ENCODE peak calls at places on chromosomes 16 and 17, in nine cellular contexts. One of them, this sample, is unnamed.
A peak's percentile ranks its signal among the peaks of the same experiment; 100 is the strongest.

GRCh38 chr17:77420804-77421634 is 280.2 kb downstream of the SEC14L1 start:
- DNase-seq in activated CD8-positive, alpha-beta T cell treated with anti-CD3 and anti-CD28 coated beads for 36 hours: peak; percentile 58
- DNase-seq in osteocyte: no peak
- DNase-seq in cardiac muscle cell: peak; percentile 83
- DNase-seq in A549: peak; percentile 54
- DNase-seq in AG09319: peak; percentile 67
- DNase-seq in left ventricle myocardium inferior: no peak
- DNase-seq in GM23338: peak; percentile 85
- DNase-seq in omental fat pad: no peak
- DNase-seq in this sample: no peak

GRCh38 chr17:39995438-39995837 is 14.8 kb downstream of the PSMD3 start:
- DNase-seq in activated CD8-positive, alpha-beta T cell treated with anti-CD3 and anti-CD28 coated beads for 36 hours: no peak
- DNase-seq in osteocyte: no peak
- DNase-seq in cardiac muscle cell: no peak
- DNase-seq in A549: no peak
- DNase-seq in AG09319: no peak
- DNase-seq in left ventricle myocardium inferior: no peak
- DNase-seq in GM23338: no peak
- DNase-seq in omental fat pad: no peak
- DNase-seq in this sample: no peak

GRCh38 chr17:8326591-8327583 is 12.8 kb upstream of the ODF4 start:
- DNase-seq in activated CD8-positive, alpha-beta T cell treated with anti-CD3 and anti-CD28 coated beads for 36 hours: peak; percentile 48
- DNase-seq in osteocyte: no peak
- DNase-seq in cardiac muscle cell: peak; percentile 61
- DNase-seq in A549: no peak
- DNase-seq in AG09319: no peak
- DNase-seq in left ventricle myocardium inferior: peak; percentile 48
- DNase-seq in GM23338: peak; percentile 61
- DNase-seq in omental fat pad: no peak
- DNase-seq in this sample: peak; percentile 47

GRCh38 chr16:79601978-79602609 is 1.6 kb upstream of the MAF start:
- DNase-seq in activated CD8-positive, alpha-beta T cell treated with anti-CD3 and anti-CD28 coated beads for 36 hours: peak; percentile 86
- DNase-seq in osteocyte: peak; percentile 90
- DNase-seq in cardiac muscle cell: peak; percentile 84
- DNase-seq in A549: peak; percentile 45
- DNase-seq in AG09319: peak; percentile 25
- DNase-seq in left ventricle myocardium inferior: peak; percentile 76
- DNase-seq in GM23338: peak; percentile 88
- DNase-seq in omental fat pad: peak; percentile 81
- DNase-seq in this sample: peak; percentile 51

GRCh38 chr17:80352216-80352895 is 62.6 kb upstream of the ENDOV start:
- DNase-seq in activated CD8-positive, alpha-beta T cell treated with anti-CD3 and anti-CD28 coated beads for 36 hours: no peak
- DNase-seq in osteocyte: no peak
- DNase-seq in cardiac muscle cell: no peak
- DNase-seq in A549: no peak
- DNase-seq in AG09319: no peak
- DNase-seq in left ventricle myocardium inferior: no peak
- DNase-seq in GM23338: no peak
- DNase-seq in omental fat pad: no peak
- DNase-seq in this sample: no peak

GRCh38 chr17:39002991-39003715 is 36.0 kb upstream of the FBXO47 start:
- DNase-seq in activated CD8-positive, alpha-beta T cell treated with anti-CD3 and anti-CD28 coated beads for 36 hours: peak; percentile 72
- DNase-seq in osteocyte: no peak
- DNase-seq in cardiac muscle cell: peak; percentile 90
- DNase-seq in A549: no peak
- DNase-seq in AG09319: peak; percentile 86
- DNase-seq in left ventricle myocardium inferior: peak; percentile 86
- DNase-seq in GM23338: no peak
- DNase-seq in omental fat pad: no peak
- DNase-seq in this sample: no peak

GRCh38 chr17:79137791-79138190 is 63.2 kb downstream of the ENGASE start:
- DNase-seq in activated CD8-positive, alpha-beta T cell treated with anti-CD3 and anti-CD28 coated beads for 36 hours: no peak
- DNase-seq in osteocyte: no peak
- DNase-seq in cardiac muscle cell: no peak
- DNase-seq in A549: no peak
- DNase-seq in AG09319: no peak
- DNase-seq in left ventricle myocardium inferior: no peak
- DNase-seq in GM23338: no peak
- DNase-seq in omental fat pad: no peak
- DNase-seq in this sample: no peak

GRCh38 chr16:89241187-89242003 is 23.9 kb downstream of the ZNF778 start:
- DNase-seq in activated CD8-positive, alpha-beta T cell treated with anti-CD3 and anti-CD28 coated beads for 36 hours: peak; percentile 80
- DNase-seq in osteocyte: peak; percentile 89
- DNase-seq in cardiac muscle cell: peak; percentile 89
- DNase-seq in A549: peak; percentile 80
- DNase-seq in AG09319: peak; percentile 54
- DNase-seq in left ventricle myocardium inferior: peak; percentile 63
- DNase-seq in GM23338: peak; percentile 84
- DNase-seq in omental fat pad: no peak
- DNase-seq in this sample: peak; percentile 81

GRCh38 chr17:77451894-77452852 is 311.4 kb downstream of the SEC14L1 start:
- DNase-seq in activated CD8-positive, alpha-beta T cell treated with anti-CD3 and anti-CD28 coated beads for 36 hours: peak; percentile 70
- DNase-seq in osteocyte: no peak
- DNase-seq in cardiac muscle cell: peak; percentile 84
- DNase-seq in A549: no peak
- DNase-seq in AG09319: no peak
- DNase-seq in left ventricle myocardium inferior: peak; percentile 76
- DNase-seq in GM23338: peak; percentile 86
- DNase-seq in omental fat pad: no peak
- DNase-seq in this sample: no peak

GRCh38 chr17:19728114-19728495 is 11.7 kb upstream of the SLC47A2 start:
- DNase-seq in activated CD8-positive, alpha-beta T cell treated with anti-CD3 and anti-CD28 coated beads for 36 hours: no peak
- DNase-seq in osteocyte: peak; percentile 95
- DNase-seq in cardiac muscle cell: peak; percentile 89
- DNase-seq in A549: no peak
- DNase-seq in AG09319: peak; percentile 92
- DNase-seq in left ventricle myocardium inferior: peak; percentile 88
- DNase-seq in GM23338: no peak
- DNase-seq in omental fat pad: peak; percentile 64
- DNase-seq in this sample: no peak

GRCh38 chr16:58859958-58860669 is 126.0 kb upstream of the GOT2 start:
- DNase-seq in activated CD8-positive, alpha-beta T cell treated with anti-CD3 and anti-CD28 coated beads for 36 hours: no peak
- DNase-seq in osteocyte: no peak
- DNase-seq in cardiac muscle cell: no peak
- DNase-seq in A549: no peak
- DNase-seq in AG09319: no peak
- DNase-seq in left ventricle myocardium inferior: no peak
- DNase-seq in GM23338: no peak
- DNase-seq in omental fat pad: no peak
- DNase-seq in this sample: no peak

GRCh38 chr16:66481943-66482390 is 54.9 kb downstream of the BEAN1 start:
- DNase-seq in activated CD8-positive, alpha-beta T cell treated with anti-CD3 and anti-CD28 coated beads for 36 hours: no peak
- DNase-seq in osteocyte: peak; percentile 63
- DNase-seq in cardiac muscle cell: no peak
- DNase-seq in A549: no peak
- DNase-seq in AG09319: no peak
- DNase-seq in left ventricle myocardium inferior: no peak
- DNase-seq in GM23338: no peak
- DNase-seq in omental fat pad: no peak
- DNase-seq in this sample: no peak

DNA sequence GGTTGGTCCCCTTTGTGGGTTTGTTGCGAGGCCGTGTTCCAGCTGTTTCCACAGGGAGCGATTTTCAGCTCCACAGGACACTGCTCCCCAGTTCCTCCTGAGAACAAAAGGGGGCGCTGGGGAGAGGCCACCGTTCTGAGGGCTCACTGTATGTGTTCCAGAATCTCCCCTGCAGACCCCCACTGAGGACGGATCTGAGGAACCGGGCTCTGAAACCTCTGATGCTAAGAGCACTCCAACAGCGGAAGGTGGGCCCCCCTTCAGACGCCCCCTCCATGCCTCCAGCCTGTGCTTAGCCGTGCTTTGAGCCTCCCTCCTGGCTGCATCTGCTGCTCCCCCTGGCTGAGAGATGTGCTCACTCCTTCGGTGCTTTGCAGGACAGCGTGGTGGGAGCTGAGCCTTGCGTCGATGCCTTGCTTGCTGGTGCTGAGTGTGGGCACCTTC is 27.3 kb upstream of the STH start:
- DNase-seq in activated CD8-positive, alpha-beta T cell treated with anti-CD3 and anti-CD28 coated beads for 36 hours: no peak
- DNase-seq in osteocyte: no peak
- DNase-seq in cardiac muscle cell: no peak
- DNase-seq in A549: no peak
- DNase-seq in AG09319: no peak
- DNase-seq in left ventricle myocardium inferior: no peak
- DNase-seq in GM23338: peak; percentile 65
- DNase-seq in omental fat pad: no peak
- DNase-seq in this sample: no peak
- TF ChIP-seq CTCF in activated CD8-positive, alpha-beta T cell treated with anti-CD3 and anti-CD28 coated beads for 36 hours: no peak
- TF ChIP-seq CTCF in osteocyte: no peak
- TF ChIP-seq CTCF in cardiac muscle cell: no peak
- TF ChIP-seq CTCF in A549: no peak
- TF ChIP-seq CTCF in AG09319: no peak
- TF ChIP-seq CTCF in left ventricle myocardium inferior: no peak
- TF ChIP-seq CTCF in GM23338: peak; percentile 83
- TF ChIP-seq CTCF in omental fat pad: no peak
- TF ChIP-seq CTCF in this sample: no peak

DNA sequence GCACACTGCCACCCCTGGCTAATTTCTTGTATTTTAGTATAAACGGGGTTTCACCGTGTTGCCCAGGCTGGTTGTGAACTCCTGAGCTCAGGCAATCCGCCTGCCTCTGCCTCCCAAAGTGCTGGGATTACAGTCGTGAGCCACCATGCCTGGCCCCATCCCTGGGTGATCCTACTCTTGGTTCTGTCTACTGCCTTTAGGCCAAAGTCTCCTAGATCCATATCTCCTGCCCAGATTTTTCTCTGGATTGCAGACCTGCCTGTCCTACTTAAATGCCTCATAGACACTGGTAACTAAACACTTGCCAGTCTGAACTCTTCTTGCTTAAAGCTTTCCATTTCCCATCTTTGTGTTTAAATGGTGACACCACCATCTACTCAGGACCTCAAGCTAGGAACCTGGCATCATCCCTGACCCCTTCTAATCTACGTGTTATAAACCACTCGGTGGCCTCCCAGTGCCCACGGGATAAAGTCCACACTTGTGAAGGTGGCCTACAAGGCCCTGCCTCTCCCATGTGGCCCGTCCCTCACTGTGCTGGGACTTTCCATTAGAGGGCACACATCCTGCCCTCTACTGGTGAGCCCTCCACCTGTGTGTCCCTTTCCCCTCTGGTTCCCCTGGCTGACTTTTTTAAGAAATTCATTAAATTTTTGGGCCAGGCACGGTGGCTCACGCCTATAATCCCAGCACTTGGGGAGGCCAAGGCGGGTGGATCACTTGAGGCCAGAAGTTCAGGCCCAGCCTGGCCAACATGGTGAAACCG is 51.1 kb downstream of the USP43 start:
- DNase-seq in activated CD8-positive, alpha-beta T cell treated with anti-CD3 and anti-CD28 coated beads for 36 hours: no peak
- DNase-seq in osteocyte: no peak
- DNase-seq in cardiac muscle cell: no peak
- DNase-seq in A549: no peak
- DNase-seq in AG09319: no peak
- DNase-seq in left ventricle myocardium inferior: no peak
- DNase-seq in GM23338: peak; percentile 42
- DNase-seq in omental fat pad: no peak
- DNase-seq in this sample: no peak
- TF ChIP-seq CTCF in activated CD8-positive, alpha-beta T cell treated with anti-CD3 and anti-CD28 coated beads for 36 hours: no peak
- TF ChIP-seq CTCF in osteocyte: no peak
- TF ChIP-seq CTCF in cardiac muscle cell: no peak
- TF ChIP-seq CTCF in A549: no peak
- TF ChIP-seq CTCF in AG09319: no peak
- TF ChIP-seq CTCF in left ventricle myocardium inferior: no peak
- TF ChIP-seq CTCF in GM23338: peak; percentile 53
- TF ChIP-seq CTCF in omental fat pad: no peak
- TF ChIP-seq CTCF in this sample: no peak

GRCh38 chr16:8798174-8798527 is 512 bp downstream of the PMM2 start:
- DNase-seq in activated CD8-positive, alpha-beta T cell treated with anti-CD3 and anti-CD28 coated beads for 36 hours: peak; percentile 47
- DNase-seq in osteocyte: no peak
- DNase-seq in cardiac muscle cell: no peak
- DNase-seq in A549: no peak
- DNase-seq in AG09319: no peak
- DNase-seq in left ventricle myocardium inferior: no peak
- DNase-seq in GM23338: no peak
- DNase-seq in omental fat pad: no peak
- DNase-seq in this sample: no peak

GRCh38 chr16:8797364-8798173 is at the start of the genes PMM2 and TMEM186:
- DNase-seq in activated CD8-positive, alpha-beta T cell treated with anti-CD3 and anti-CD28 coated beads for 36 hours: peak; percentile 98
- DNase-seq in osteocyte: peak; percentile 97
- DNase-seq in cardiac muscle cell: peak; percentile 97
- DNase-seq in A549: peak; percentile 98
- DNase-seq in AG09319: peak; percentile 86
- DNase-seq in left ventricle myocardium inferior: peak; percentile 96
- DNase-seq in GM23338: peak; percentile 99
- DNase-seq in omental fat pad: peak; percentile 79
- DNase-seq in this sample: peak; percentile 99

GRCh38 chr16:8795096-8795495 is 2.3 kb downstream of the TMEM186 start:
- DNase-seq in activated CD8-positive, alpha-beta T cell treated with anti-CD3 and anti-CD28 coated beads for 36 hours: no peak
- DNase-seq in osteocyte: no peak
- DNase-seq in cardiac muscle cell: no peak
- DNase-seq in A549: peak; percentile 48
- DNase-seq in AG09319: no peak
- DNase-seq in left ventricle myocardium inferior: no peak
- DNase-seq in GM23338: no peak
- DNase-seq in omental fat pad: no peak
- DNase-seq in this sample: no peak

GRCh38 chr16:8795818-8796217 is 1.6 kb downstream of the TMEM186 start:
- DNase-seq in activated CD8-positive, alpha-beta T cell treated with anti-CD3 and anti-CD28 coated beads for 36 hours: no peak
- DNase-seq in osteocyte: no peak
- DNase-seq in cardiac muscle cell: no peak
- DNase-seq in A549: no peak
- DNase-seq in AG09319: no peak
- DNase-seq in left ventricle myocardium inferior: no peak
- DNase-seq in GM23338: no peak
- DNase-seq in omental fat pad: no peak
- DNase-seq in this sample: no peak

GRCh38 chr16:8796469-8797363 is 723 bp downstream of the TMEM186 start:
- DNase-seq in activated CD8-positive, alpha-beta T cell treated with anti-CD3 and anti-CD28 coated beads for 36 hours: no peak
- DNase-seq in osteocyte: no peak
- DNase-seq in cardiac muscle cell: no peak
- DNase-seq in A549: no peak
- DNase-seq in AG09319: no peak
- DNase-seq in left ventricle myocardium inferior: no peak
- DNase-seq in GM23338: no peak
- DNase-seq in omental fat pad: no peak
- DNase-seq in this sample: no peak
- TF ChIP-seq CTCF in activated CD8-positive, alpha-beta T cell treated with anti-CD3 and anti-CD28 coated beads for 36 hours: no peak
- TF ChIP-seq CTCF in osteocyte: no peak
- TF ChIP-seq CTCF in cardiac muscle cell: no peak
- TF ChIP-seq CTCF in A549: no peak
- TF ChIP-seq CTCF in AG09319: no peak
- TF ChIP-seq CTCF in left ventricle myocardium inferior: no peak
- TF ChIP-seq CTCF in GM23338: no peak
- TF ChIP-seq CTCF in omental fat pad: no peak
- TF ChIP-seq CTCF in this sample: no peak

DNA sequence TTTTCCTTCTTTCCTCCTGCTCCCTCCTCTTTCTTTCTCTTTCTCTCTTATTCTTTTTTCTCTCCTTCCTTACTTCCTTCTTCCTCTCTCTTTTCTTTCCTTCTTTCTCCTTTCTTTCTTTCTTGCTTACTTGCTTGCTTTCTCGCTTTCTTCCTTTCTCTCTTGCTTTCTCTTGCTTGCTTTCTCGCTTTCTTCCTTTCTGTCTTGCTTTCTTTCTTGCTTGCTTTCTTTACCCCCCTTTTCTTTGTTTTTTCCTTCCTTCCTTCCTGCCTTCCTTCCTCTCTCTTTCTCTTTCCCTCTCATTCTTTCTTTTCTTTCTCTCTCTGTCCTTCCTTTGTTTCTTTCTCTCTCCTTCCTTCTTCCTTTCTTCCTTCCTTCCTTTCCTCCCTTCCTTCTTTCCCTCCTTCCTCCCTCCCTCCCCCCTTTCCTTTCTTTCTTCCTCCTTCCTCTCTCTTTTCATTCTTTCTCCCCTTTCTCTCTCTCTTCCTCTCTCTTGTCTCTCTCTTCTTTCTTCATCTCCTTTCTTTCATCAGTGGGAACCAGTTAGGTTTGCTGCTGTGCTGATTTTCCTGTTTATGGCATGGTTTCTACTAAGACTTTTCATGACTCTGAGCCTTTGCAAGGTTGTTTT is 142.9 kb upstream of the CACNG3 start:
- DNase-seq in activated CD8-positive, alpha-beta T cell treated with anti-CD3 and anti-CD28 coated beads for 36 hours: no peak
- DNase-seq in osteocyte: no peak
- DNase-seq in cardiac muscle cell: no peak
- DNase-seq in A549: no peak
- DNase-seq in AG09319: no peak
- DNase-seq in left ventricle myocardium inferior: no peak
- DNase-seq in GM23338: no peak
- DNase-seq in omental fat pad: no peak
- DNase-seq in this sample: no peak
- TF ChIP-seq CTCF in activated CD8-positive, alpha-beta T cell treated with anti-CD3 and anti-CD28 coated beads for 36 hours: no peak
- TF ChIP-seq CTCF in osteocyte: no peak
- TF ChIP-seq CTCF in cardiac muscle cell: no peak
- TF ChIP-seq CTCF in A549: no peak
- TF ChIP-seq CTCF in AG09319: no peak
- TF ChIP-seq CTCF in left ventricle myocardium inferior: no peak
- TF ChIP-seq CTCF in GM23338: no peak
- TF ChIP-seq CTCF in omental fat pad: no peak
- TF ChIP-seq CTCF in this sample: no peak